ENCODE peak calls at places on chromosomes 11 and 22, in four cellular contexts. One of them, this sample, is unnamed.
A peak's percentile ranks its signal among the peaks of the same experiment; 100 is the strongest.

GRCh38 chr22:38570841-38571364 is 920 bp upstream of the DMC1 start:
- DNase-seq in spleen: peak; percentile 78
- DNase-seq in A549: peak; percentile 28
- DNase-seq in Panc1: no peak
- DNase-seq in this sample: peak; percentile 73

GRCh38 chr11:68936676-68937620 is 33.3 kb downstream of the IGHMBP2 start:
- DNase-seq in A549: no peak
- DNase-seq in Panc1: no peak
- DNase-seq in spleen: peak; percentile 63
- DNase-seq in this sample: peak; percentile 63

GRCh38 chr11:8309862-8310261 is 46.2 kb upstream of the LMO1 start:
- DNase-seq in Panc1: no peak
- DNase-seq in A549: peak; percentile 17
- DNase-seq in spleen: no peak
- DNase-seq in this sample: no peak

GRCh38 chr11:64629103-64629502 is 38.1 kb downstream of the SLC22A12 start:
- DNase-seq in A549: no peak
- DNase-seq in Panc1: no peak
- DNase-seq in spleen: no peak
- DNase-seq in this sample: no peak

GRCh38 chr11:118157186-118157895 is 4.7 kb upstream of the SCN4B start:
- DNase-seq in Panc1: no peak
- DNase-seq in spleen: no peak
- DNase-seq in A549: no peak
- DNase-seq in this sample: no peak

GRCh38 chr11:71404209-71404608 is 44.0 kb downstream of the DHCR7 start:
- DNase-seq in spleen: no peak
- DNase-seq in Panc1: no peak
- DNase-seq in A549: no peak
- DNase-seq in this sample: no peak

GRCh38 chr11:99683933-99684332 is 663.2 kb downstream of the CNTN5 start:
- DNase-seq in A549: no peak
- DNase-seq in spleen: no peak
- DNase-seq in Panc1: no peak
- DNase-seq in this sample: no peak

GRCh38 chr22:44351685-44352377 is 39.1 kb upstream of the SHISAL1 start:
- DNase-seq in spleen: no peak
- DNase-seq in A549: peak; percentile 46
- DNase-seq in Panc1: no peak
- DNase-seq in this sample: peak; percentile 53

GRCh38 chr22:47192651-47193437 is 430.4 kb downstream of the TBC1D22A start:
- DNase-seq in A549: peak; percentile 74
- DNase-seq in spleen: peak; percentile 75
- DNase-seq in Panc1: no peak
- DNase-seq in this sample: peak; percentile 63

GRCh38 chr22:49021097-49021925 is 806.4 kb downstream of the BRD1 start:
- DNase-seq in Panc1: no peak
- DNase-seq in spleen: peak; percentile 68
- DNase-seq in A549: no peak
- DNase-seq in this sample: peak; percentile 43

GRCh38 chr11:10301656-10302293 is 3.1 kb upstream of the ADM start:
- DNase-seq in Panc1: no peak
- DNase-seq in spleen: no peak
- DNase-seq in A549: no peak
- DNase-seq in this sample: no peak

GRCh38 chr22:19876314-19876940 is 21.8 kb upstream of the GNB1L start:
- DNase-seq in Panc1: no peak
- DNase-seq in A549: peak; percentile 27
- DNase-seq in spleen: peak; percentile 59
- DNase-seq in this sample: peak; percentile 72

GRCh38 chr22:19878461-19879247 is 24.0 kb upstream of the GNB1L start:
- DNase-seq in spleen: peak; percentile 47
- DNase-seq in Panc1: no peak
- DNase-seq in A549: no peak
- DNase-seq in this sample: peak; percentile 67

GRCh38 chr22:19877626-19878339 is 23.1 kb upstream of the GNB1L start:
- DNase-seq in spleen: peak; percentile 71
- DNase-seq in Panc1: no peak
- DNase-seq in A549: no peak
- DNase-seq in this sample: peak; percentile 54

GRCh38 chr22:19875531-19876313 is 21.0 kb upstream of the GNB1L start:
- DNase-seq in spleen: peak; percentile 62
- DNase-seq in Panc1: no peak
- DNase-seq in A549: no peak
- DNase-seq in this sample: peak; percentile 71

GRCh38 chr22:19876941-19877625 is 22.4 kb upstream of the GNB1L start:
- DNase-seq in Panc1: no peak
- DNase-seq in A549: no peak
- DNase-seq in spleen: peak; percentile 61
- DNase-seq in this sample: peak; percentile 68
- H3K4me1 ChIP-seq in Panc1: peaks cover 88% of the 10 kb centered on the region
- H3K4me1 ChIP-seq in A549: peaks cover 68% of the 10 kb centered on the region
- H3K4me1 ChIP-seq in spleen: peaks cover 28% of the 10 kb centered on the region
- H3K4me1 ChIP-seq in this sample: peaks cover 8% of the 10 kb centered on the region

GRCh38 chr11:122023614-122024250 is 92.3 kb downstream of the BLID start:
- DNase-seq in spleen: no peak
- DNase-seq in Panc1: no peak
- DNase-seq in A549: no peak
- DNase-seq in this sample: no peak
- TF ChIP-seq CTCF in spleen: no peak
- TF ChIP-seq CTCF in Panc1: peak; percentile 66
- TF ChIP-seq CTCF in A549: peak; percentile 12
- TF ChIP-seq CTCF in this sample: no peak

GRCh38 chr22:45478108-45478771 is 24.4 kb upstream of the FBLN1 start:
- DNase-seq in A549: peak; percentile 84
- DNase-seq in Panc1: peak; percentile 47
- DNase-seq in spleen: peak; percentile 12
- DNase-seq in this sample: no peak

GRCh38 chr22:45475063-45475747 is 27.5 kb upstream of the FBLN1 start:
- DNase-seq in spleen: peak; percentile 17
- DNase-seq in A549: no peak
- DNase-seq in Panc1: no peak
- DNase-seq in this sample: no peak

GRCh38 chr22:45477366-45478107 is 25.1 kb upstream of the FBLN1 start:
- DNase-seq in spleen: peak; percentile 31
- DNase-seq in A549: no peak
- DNase-seq in Panc1: no peak
- DNase-seq in this sample: no peak

GRCh38 chr22:45476814-45477213 is 25.9 kb upstream of the FBLN1 start:
- DNase-seq in Panc1: no peak
- DNase-seq in spleen: no peak
- DNase-seq in A549: no peak
- DNase-seq in this sample: no peak

GRCh38 chr22:45475876-45476514 is 26.7 kb upstream of the FBLN1 start:
- DNase-seq in Panc1: no peak
- DNase-seq in spleen: peak; percentile 55
- DNase-seq in A549: no peak
- DNase-seq in this sample: no peak
- H3K4me1 ChIP-seq in Panc1: peaks cover 8% of the 10 kb centered on the region
- H3K4me1 ChIP-seq in spleen: no peaks in the 10 kb centered on the region
- H3K4me1 ChIP-seq in A549: peaks cover 19% of the 10 kb centered on the region
- H3K4me1 ChIP-seq in this sample: no peaks in the 10 kb centered on the region

DNA sequence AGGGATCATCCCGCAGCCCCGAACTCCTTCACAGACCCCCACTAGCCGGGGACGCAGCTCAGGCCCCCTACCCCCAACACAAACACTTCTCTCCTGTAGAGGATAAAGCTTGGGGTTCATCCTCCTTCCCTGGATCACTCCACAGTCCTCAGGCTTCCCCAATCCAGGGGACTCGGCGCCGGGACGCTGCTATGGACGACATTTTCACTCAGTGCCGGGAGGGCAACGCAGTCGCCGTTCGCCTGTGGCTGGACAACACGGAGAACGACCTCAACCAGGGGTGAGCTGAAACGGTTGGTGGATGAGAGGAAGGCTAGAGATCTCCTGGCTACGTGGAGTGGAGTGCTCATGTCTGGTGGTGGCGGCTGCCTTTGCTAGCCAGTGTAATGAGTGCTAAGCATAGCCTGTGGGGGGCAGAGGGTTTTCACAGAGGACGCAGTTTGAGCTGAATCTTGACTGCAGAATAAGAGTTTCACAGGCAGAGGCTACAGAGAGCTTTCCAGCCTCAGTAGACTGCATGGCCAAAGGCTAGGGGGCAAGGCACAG is 580 bp downstream of the ILK start:
- DNase-seq in spleen: peak; percentile 89
- DNase-seq in Panc1: no peak
- DNase-seq in A549: peak; percentile 37
- DNase-seq in this sample: peak; percentile 82
- TF ChIP-seq CTCF in spleen: no peak
- TF ChIP-seq CTCF in Panc1: no peak
- TF ChIP-seq CTCF in A549: no peak
- TF ChIP-seq CTCF in this sample: peak; percentile 18

GRCh38 chr11:839280-839623 is 3.1 kb downstream of the POLR2L start:
- DNase-seq in spleen: no peak
- DNase-seq in Panc1: no peak
- DNase-seq in A549: no peak
- DNase-seq in this sample: no peak
- H3K4me1 ChIP-seq in spleen: peaks cover 90% of the 10 kb centered on the region
- H3K4me1 ChIP-seq in Panc1: peaks cover 71% of the 10 kb centered on the region
- H3K4me1 ChIP-seq in A549: peaks cover 65% of the 10 kb centered on the region
- H3K4me1 ChIP-seq in this sample: peaks cover 39% of the 10 kb centered on the region

GRCh38 chr22:26380072-26380471 is 49.0 kb upstream of the ASPHD2 start:
- DNase-seq in Panc1: no peak
- DNase-seq in spleen: no peak
- DNase-seq in A549: no peak
- DNase-seq in this sample: no peak

GRCh38 chr22:26374645-26375044 is 54.4 kb upstream of the ASPHD2 start:
- DNase-seq in Panc1: no peak
- DNase-seq in A549: no peak
- DNase-seq in spleen: no peak
- DNase-seq in this sample: no peak

GRCh38 chr22:26372890-26373289 is 56.2 kb upstream of the ASPHD2 start:
- DNase-seq in spleen: no peak
- DNase-seq in A549: no peak
- DNase-seq in Panc1: no peak
- DNase-seq in this sample: no peak

GRCh38 chr22:26377170-26377825 is 51.8 kb upstream of the ASPHD2 start:
- DNase-seq in spleen: no peak
- DNase-seq in Panc1: no peak
- DNase-seq in A549: no peak
- DNase-seq in this sample: no peak
- TF ChIP-seq CTCF in spleen: no peak
- TF ChIP-seq CTCF in Panc1: peak; percentile 22
- TF ChIP-seq CTCF in A549: no peak
- TF ChIP-seq CTCF in this sample: no peak

GRCh38 chr11:83034673-83035014 is 37.1 kb downstream of the RAB30 start:
- DNase-seq in Panc1: no peak
- DNase-seq in spleen: no peak
- DNase-seq in A549: no peak
- DNase-seq in this sample: no peak
- H3K4me1 ChIP-seq in Panc1: peaks cover 24% of the 10 kb centered on the region
- H3K4me1 ChIP-seq in spleen: peaks cover 41% of the 10 kb centered on the region
- H3K4me1 ChIP-seq in A549: peaks cover 20% of the 10 kb centered on the region
- H3K4me1 ChIP-seq in this sample: peaks cover 5% of the 10 kb centered on the region

GRCh38 chr22:19664951-19665783 is 49.1 kb upstream of the SEPTIN5 start:
- DNase-seq in spleen: no peak
- DNase-seq in Panc1: no peak
- DNase-seq in A549: no peak
- DNase-seq in this sample: no peak

GRCh38 chr22:19668748-19669147 is 45.6 kb upstream of the SEPTIN5 start:
- DNase-seq in spleen: no peak
- DNase-seq in A549: no peak
- DNase-seq in Panc1: no peak
- DNase-seq in this sample: no peak

GRCh38 chr22:19667872-19668740 is 46.2 kb upstream of the SEPTIN5 start:
- DNase-seq in A549: no peak
- DNase-seq in Panc1: no peak
- DNase-seq in spleen: no peak
- DNase-seq in this sample: no peak

GRCh38 chr22:19665784-19666662 is 48.3 kb upstream of the SEPTIN5 start:
- DNase-seq in spleen: no peak
- DNase-seq in Panc1: no peak
- DNase-seq in A549: no peak
- DNase-seq in this sample: no peak

DNA sequence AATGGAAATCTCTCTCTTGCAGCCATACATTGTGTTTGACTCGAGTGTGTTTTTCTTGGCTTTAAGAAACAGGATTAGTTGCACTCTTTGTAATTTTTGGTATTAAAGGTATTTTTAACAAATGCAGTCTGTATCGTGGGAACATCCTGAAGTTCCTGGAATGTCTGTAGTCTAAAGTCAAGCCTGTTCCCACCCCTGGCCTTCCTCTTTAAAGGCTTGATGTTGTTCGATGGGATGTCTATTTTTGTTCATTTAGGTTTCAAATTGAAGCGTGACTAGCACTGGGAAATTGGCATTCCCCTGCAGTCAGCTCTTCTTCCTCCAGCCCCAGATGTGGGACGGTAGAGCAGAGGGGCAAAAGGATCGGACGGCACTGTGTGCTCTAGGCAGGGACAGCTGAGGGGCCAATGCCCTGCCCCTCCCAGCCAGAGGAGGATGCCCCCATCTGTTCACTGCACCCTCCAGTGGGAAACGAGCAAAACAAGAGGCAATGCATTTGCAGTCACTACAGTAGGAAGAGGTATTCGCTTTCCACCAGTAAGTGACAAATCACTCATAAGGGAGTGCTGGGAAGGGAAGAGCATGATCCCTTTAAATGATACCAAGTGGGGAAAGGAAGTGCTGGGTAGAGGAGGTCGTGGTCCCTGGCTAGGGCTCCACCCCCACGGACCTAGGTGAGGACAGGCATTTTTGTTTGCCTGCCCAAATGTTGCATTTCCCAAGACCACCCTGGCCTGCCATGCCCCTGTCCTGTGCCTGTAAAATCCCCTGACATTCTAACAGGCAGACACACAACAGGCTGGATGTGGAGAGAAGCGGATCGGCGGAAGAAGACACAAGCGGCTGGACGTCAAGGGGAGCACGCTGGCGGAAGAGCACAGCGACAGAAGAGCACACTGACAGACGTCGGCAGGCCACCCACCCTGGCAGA is 47.4 kb upstream of the SEPTIN5 start:
- DNase-seq in Panc1: no peak
- DNase-seq in spleen: no peak
- DNase-seq in A549: no peak
- DNase-seq in this sample: no peak
- TF ChIP-seq CTCF in Panc1: no peak
- TF ChIP-seq CTCF in spleen: no peak
- TF ChIP-seq CTCF in A549: no peak
- TF ChIP-seq CTCF in this sample: no peak

GRCh38 chr11:114310095-114310494 is 13.9 kb downstream of the NNMT start:
- DNase-seq in spleen: no peak
- DNase-seq in A549: no peak
- DNase-seq in Panc1: no peak
- DNase-seq in this sample: no peak
- H3K4me1 ChIP-seq in spleen: peaks cover 69% of the 10 kb centered on the region
- H3K4me1 ChIP-seq in A549: peaks cover 66% of the 10 kb centered on the region
- H3K4me1 ChIP-seq in Panc1: no peaks in the 10 kb centered on the region
- H3K4me1 ChIP-seq in this sample: peaks cover 7% of the 10 kb centered on the region

This sample was measured in kidney.